ENCODE peak calls at places on chromosome 14, in seven cellular contexts. One of them, this sample, is unnamed.

GRCh38 chr14:94769413-94770250 is at the start of gene GSC:
- DNase-seq in kidney tubule cell: peak
- DNase-seq in breast epithelium: peak
- DNase-seq in hepatocyte: peak
- DNase-seq in lower leg skin: peak
- DNase-seq in heart left ventricle: peak
- DNase-seq in PC-9: no peak
- DNase-seq in this sample: no peak

GRCh38 chr14:60508707-60509437 is at the start of gene SIX6:
- DNase-seq in kidney tubule cell: no peak
- DNase-seq in breast epithelium: no peak
- DNase-seq in hepatocyte: peak
- DNase-seq in lower leg skin: no peak
- DNase-seq in heart left ventricle: no peak
- DNase-seq in PC-9: no peak
- DNase-seq in this sample: no peak

GRCh38 chr14:87450193-87450592 is 542.8 kb downstream of the GALC start:
- DNase-seq in kidney tubule cell: no peak
- DNase-seq in breast epithelium: no peak
- DNase-seq in hepatocyte: no peak
- DNase-seq in lower leg skin: no peak
- DNase-seq in heart left ventricle: no peak
- DNase-seq in PC-9: no peak
- DNase-seq in this sample: no peak

GRCh38 chr14:77648520-77649200 is 32.2 kb upstream of the SPTLC2 start:
- DNase-seq in kidney tubule cell: no peak
- DNase-seq in breast epithelium: no peak
- DNase-seq in hepatocyte: no peak
- DNase-seq in lower leg skin: no peak
- DNase-seq in heart left ventricle: no peak
- DNase-seq in PC-9: no peak
- DNase-seq in this sample: no peak

GRCh38 chr14:53295985-53296582 is 143.0 kb upstream of the DDHD1 start:
- DNase-seq in kidney tubule cell: peak
- DNase-seq in breast epithelium: no peak
- DNase-seq in hepatocyte: peak
- DNase-seq in lower leg skin: no peak
- DNase-seq in heart left ventricle: no peak
- DNase-seq in PC-9: no peak
- DNase-seq in this sample: no peak

GRCh38 chr14:88834883-88835431 is 10.5 kb downstream of the TTC8 start:
- DNase-seq in kidney tubule cell: peak
- DNase-seq in breast epithelium: no peak
- DNase-seq in hepatocyte: no peak
- DNase-seq in lower leg skin: no peak
- DNase-seq in heart left ventricle: no peak
- DNase-seq in PC-9: no peak
- DNase-seq in this sample: no peak

GRCh38 chr14:70045715-70046535 is 142.8 kb downstream of the SLC8A3 start:
- DNase-seq in kidney tubule cell: peak
- DNase-seq in breast epithelium: peak
- DNase-seq in hepatocyte: peak
- DNase-seq in lower leg skin: no peak
- DNase-seq in heart left ventricle: peak
- DNase-seq in PC-9: peak
- DNase-seq in this sample: no peak

GRCh38 chr14:85247071-85247470 is 282.9 kb upstream of the FLRT2 start:
- DNase-seq in kidney tubule cell: no peak
- DNase-seq in breast epithelium: no peak
- DNase-seq in hepatocyte: no peak
- DNase-seq in lower leg skin: no peak
- DNase-seq in heart left ventricle: no peak
- DNase-seq in PC-9: no peak
- DNase-seq in this sample: no peak

GRCh38 chr14:46840971-46841729 is 189.6 kb upstream of the RPL10L start:
- DNase-seq in kidney tubule cell: no peak
- DNase-seq in breast epithelium: no peak
- DNase-seq in hepatocyte: peak
- DNase-seq in lower leg skin: no peak
- DNase-seq in heart left ventricle: no peak
- DNase-seq in PC-9: no peak
- DNase-seq in this sample: no peak

GRCh38 chr14:43877351-43877900 is 629.7 kb downstream of the FSCB start:
- DNase-seq in kidney tubule cell: no peak
- DNase-seq in breast epithelium: no peak
- DNase-seq in hepatocyte: no peak
- DNase-seq in lower leg skin: no peak
- DNase-seq in heart left ventricle: no peak
- DNase-seq in PC-9: no peak
- DNase-seq in this sample: no peak

GRCh38 chr14:22412936-22413411 is 176.1 kb downstream of the DAD1 start:
- DNase-seq in kidney tubule cell: no peak
- DNase-seq in breast epithelium: no peak
- DNase-seq in hepatocyte: no peak
- DNase-seq in lower leg skin: no peak
- DNase-seq in heart left ventricle: no peak
- DNase-seq in PC-9: no peak
- DNase-seq in this sample: no peak

GRCh38 chr14:90109858-90110257 is 48.1 kb downstream of the KCNK13 start:
- DNase-seq in kidney tubule cell: peak
- DNase-seq in breast epithelium: no peak
- DNase-seq in hepatocyte: no peak
- DNase-seq in lower leg skin: no peak
- DNase-seq in heart left ventricle: no peak
- DNase-seq in PC-9: no peak
- DNase-seq in this sample: no peak

GRCh38 chr14:102508774-102509743 is 517 bp downstream of the ANKRD9 start:
- DNase-seq in kidney tubule cell: peak
- DNase-seq in breast epithelium: peak
- DNase-seq in hepatocyte: peak
- DNase-seq in lower leg skin: peak
- DNase-seq in heart left ventricle: peak
- DNase-seq in PC-9: peak
- DNase-seq in this sample: no peak

This sample was measured in tibial artery.